ENCODE peak calls at places on chromosomes 3 and 15, in seven cellular contexts. R, O, I, D, G, H and P are unnamed samples.

GRCh38 chr3:62559831-62560445 is 186.6 kb upstream of the FEZF2 start:
- DNase-seq in H (no peak), I (peak), O (no peak), R (no peak), G (peak), D (no peak), P (no peak)

GRCh38 chr3:108879915-108880314 is 57.3 kb downstream of the TRAT1 start:
- DNase-seq in I (no peak), O (no peak), H (no peak), D (no peak), R (no peak), G (no peak), P (no peak)

GRCh38 chr15:58182460-58183163 is 44.4 kb downstream of the AQP9 start:
- DNase-seq in H (peak), G (peak), I (peak), R (peak), O (peak), D (peak), P (no peak)

GRCh38 chr3:106485202-106485601 is 616.4 kb upstream of the CBLB start:
- DNase-seq in D (no peak), G (peak), I (peak), R (no peak), O (no peak), H (no peak), P (no peak)

GRCh38 chr3:188212308-188212969 is 58.5 kb downstream of the LPP start:
- DNase-seq in I (peak), H (no peak), G (no peak), D (no peak), O (peak), R (peak), P (no peak)

GRCh38 chr15:62212746-62213145 is 47.7 kb upstream of the C2CD4B start:
- DNase-seq in H (no peak), G (no peak), I (no peak), O (no peak), R (no peak), D (no peak), P (no peak)

GRCh38 chr3:139520028-139520737 is 19.4 kb downstream of the RBP1 start:
- DNase-seq in G (no peak), O (no peak), H (no peak), R (no peak), D (no peak), I (no peak), P (no peak)

GRCh38 chr3:177401375-177401774 is 204.1 kb upstream of the TBL1XR1 start:
- DNase-seq in I (no peak), R (no peak), D (no peak), O (no peak), G (no peak), H (no peak), P (no peak)

GRCh38 chr15:51051776-51052175 is 42.9 kb downstream of the TNFAIP8L3 start:
- DNase-seq in O (no peak), R (no peak), I (peak), D (peak), G (no peak), H (peak), P (no peak)

GRCh38 chr3:132800958-132801357 is 78.7 kb upstream of the NPHP3 start:
- DNase-seq in R (no peak), G (peak), I (no peak), O (no peak), D (no peak), H (no peak), P (no peak)